ENCODE peak calls at places on chromosomes 11 and 22, in six cellular contexts. X, B, G, R, S and D are unnamed samples.

GRCh38 chr11:69467646-69468045 is 13.8 kb upstream of the LINC01488 start:
- DNase-seq in G (no peak), B (no peak), X (no peak), R (no peak), S (no peak), D (no peak)

GRCh38 chr11:2094354-2095197 is 44.6 kb downstream of the IGF2 start:
- DNase-seq in S (no peak), X (no peak), R (no peak), G (no peak), B (no peak), D (no peak)

GRCh38 chr11:102940714-102941588 is 14.6 kb downstream of the MMP13 start:
- DNase-seq in G (peak), S (peak), X (peak), R (peak), B (peak), D (peak)

GRCh38 chr11:62556872-62557631 is 10.4 kb upstream of the AHNAK start:
- DNase-seq in R (no peak), S (no peak), G (no peak), X (peak), B (no peak), D (peak)

GRCh38 chr11:6438979-6439571 is 1.7 kb downstream of the HPX start:
- DNase-seq in G (peak), X (peak), B (peak), S (no peak), R (peak), D (peak)

GRCh38 chr11:94786264-94787126 is 18.3 kb downstream of the AMOTL1 start:
- DNase-seq in R (peak), G (no peak), S (no peak), B (peak), X (peak), D (peak)

GRCh38 chr11:2836335-2837095 is 49.1 kb downstream of the CDKN1C start:
- DNase-seq in G (no peak), X (no peak), S (no peak), R (no peak), B (no peak), D (no peak)

GRCh38 chr11:130115218-130115617 is 44.4 kb upstream of the ST14 start:
- DNase-seq in G (no peak), R (no peak), S (no peak), X (peak), B (no peak), D (no peak)

GRCh38 chr22:46008836-46009596 is 32.1 kb upstream of the WNT7B start:
- DNase-seq in B (no peak), R (no peak), X (no peak), G (no peak), S (no peak), D (no peak)

GRCh38 chr22:50083462-50084081 is 1.7 kb downstream of the MLC1 start:
- DNase-seq in X (no peak), G (no peak), S (no peak), B (no peak), R (no peak), D (no peak)

GRCh38 chr11:76054330-76054729 is 152.0 kb downstream of the WNT11 start:
- DNase-seq in R (no peak), S (no peak), G (no peak), B (no peak), X (no peak), D (peak)

GRCh38 chr11:32137263-32137662 is 46.4 kb downstream of the RCN1 start:
- DNase-seq in B (no peak), X (peak), S (no peak), R (peak), G (no peak), D (peak)

GRCh38 chr22:26887916-26888315 is 230.5 kb downstream of the MIAT start:
- DNase-seq in R (no peak), X (no peak), G (no peak), B (no peak), S (no peak), D (no peak)

GRCh38 chr11:12725047-12725862 is 51.0 kb downstream of the TEAD1 start:
- DNase-seq in S (no peak), X (no peak), G (no peak), B (no peak), R (peak), D (no peak)

GRCh38 chr11:27460571-27460970 is 12.0 kb downstream of the LGR4 start:
- DNase-seq in X (no peak), R (peak), S (no peak), G (no peak), B (no peak), D (no peak)

GRCh38 chr11:119741369-119742262 is 12.6 kb upstream of the NECTIN1 start:
- DNase-seq in X (no peak), R (peak), G (peak), B (peak), S (no peak), D (peak)

GRCh38 chr11:17300372-17300771 is 23.8 kb downstream of the NUCB2 start:
- DNase-seq in S (no peak), G (no peak), B (no peak), R (no peak), X (no peak), D (no peak)

GRCh38 chr11:87603887-87604286 is 566.2 kb downstream of the TMEM135 start:
- DNase-seq in X (no peak), B (no peak), S (no peak), R (no peak), G (no peak), D (no peak)

GRCh38 chr11:15189646-15190365 is 75.1 kb downstream of the INSC start:
- DNase-seq in G (no peak), R (no peak), S (no peak), X (peak), B (no peak), D (no peak)

GRCh38 chr11:130534525-130534924 is 86.1 kb downstream of the ADAMTS15 start:
- DNase-seq in R (no peak), G (no peak), S (no peak), B (no peak), X (no peak), D (no peak)

GRCh38 chr11:34468209-34468841 is 29.6 kb downstream of the CAT start:
- DNase-seq in S (peak), G (no peak), X (peak), R (peak), B (peak), D (peak)

GRCh38 chr11:33891714-33892327 is at the start of gene LMO2:
- DNase-seq in X (no peak), R (no peak), B (no peak), S (no peak), G (no peak), D (no peak)

GRCh38 chr11:100830295-100830694 is 143.2 kb downstream of the ARHGAP42 start:
- DNase-seq in S (no peak), G (no peak), R (peak), X (no peak), B (no peak), D (no peak)

GRCh38 chr11:99368579-99368978 is 347.8 kb downstream of the CNTN5 start:
- DNase-seq in B (no peak), R (peak), S (no peak), X (no peak), G (no peak), D (no peak)

GRCh38 chr11:63022422-63022821 is 6.8 kb upstream of the SLC22A8 start:
- DNase-seq in B (peak), R (no peak), G (no peak), X (no peak), S (no peak), D (peak)

GRCh38 chr22:30245181-30245984 is 1.2 kb downstream of the LIF start:
- DNase-seq in X (no peak), B (peak), S (no peak), R (no peak), G (no peak), D (peak)

GRCh38 chr11:1785749-1786261 is 22.1 kb upstream of the CTSD start:
- DNase-seq in R (no peak), G (no peak), S (no peak), B (no peak), X (no peak), D (no peak)

GRCh38 chr11:44536779-44537516 is 28.5 kb upstream of the CD82 start:
- DNase-seq in G (no peak), R (no peak), S (no peak), B (no peak), X (no peak), D (no peak)
- H2BK15ac ChIP-seq in G (peak), R (no peak), S (no peak), B (no peak), X (no peak), D (no peak)

GRCh38 chr11:19970944-19971343 is 189.3 kb downstream of the DBX1 start:
- DNase-seq in X (no peak), G (no peak), R (no peak), S (no peak), B (no peak), D (no peak)

GRCh38 chr11:19974886-19975285 is 185.4 kb downstream of the DBX1 start:
- DNase-seq in S (no peak), G (no peak), X (no peak), R (no peak), B (no peak), D (no peak)

GRCh38 chr11:19972091-19972490 is 188.2 kb downstream of the DBX1 start:
- DNase-seq in R (no peak), S (no peak), X (no peak), G (no peak), B (no peak), D (no peak)

GRCh38 chr11:19972637-19973036 is 187.6 kb downstream of the DBX1 start:
- DNase-seq in R (no peak), X (no peak), S (no peak), G (no peak), B (no peak), D (no peak)

GRCh38 chr11:19973136-19973635 is 187.1 kb downstream of the DBX1 start:
- DNase-seq in X (no peak), B (no peak), G (no peak), S (no peak), R (no peak), D (no peak)
- H2BK15ac ChIP-seq in X (no peak), B (no peak), G (no peak), S (no peak), R (no peak), D (no peak)

DNA sequence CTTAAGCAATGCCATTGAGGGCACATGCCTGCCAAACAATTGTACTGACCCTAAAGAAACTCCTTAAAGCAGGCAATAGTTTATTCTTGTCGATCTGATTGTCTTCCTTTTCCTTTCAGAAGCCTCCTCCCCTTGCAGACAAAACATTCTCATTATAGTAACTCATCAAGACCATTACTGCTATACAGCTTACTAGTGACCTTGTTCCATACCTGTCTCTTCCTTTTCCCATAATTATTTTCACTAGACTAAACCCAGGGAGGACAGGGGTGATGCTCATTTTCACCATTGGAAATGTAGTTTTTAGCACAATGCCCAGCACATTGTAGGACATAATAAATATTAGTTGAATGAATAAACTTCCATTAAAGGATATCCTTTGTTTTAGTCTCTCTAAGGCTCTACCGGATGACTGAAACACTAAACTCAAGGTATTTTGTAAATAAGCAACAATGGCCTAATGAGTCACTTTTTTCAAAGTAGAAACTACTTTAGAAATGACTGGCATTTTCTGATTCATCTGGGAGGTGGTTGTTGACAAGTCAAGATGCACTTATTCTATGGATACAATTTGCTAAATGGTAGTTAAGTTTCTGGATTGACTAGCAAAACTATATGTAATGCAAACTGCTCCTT is 9.3 kb upstream of the MSANTD4 start:
- DNase-seq in G (no peak), X (peak), S (no peak), R (peak), B (no peak), D (no peak)
- H2BK15ac ChIP-seq in G (no peak), X (peak), S (no peak), R (no peak), B (no peak), D (no peak)

GRCh38 chr22:21808130-21808529 is 59.3 kb downstream of the MAPK1 start:
- DNase-seq in S (no peak), G (no peak), X (no peak), R (no peak), B (no peak), D (no peak)
- H2BK15ac ChIP-seq in S (no peak), G (no peak), X (no peak), R (no peak), B (no peak), D (no peak)

GRCh38 chr11:66749091-66749490 is 20.1 kb upstream of the SPTBN2 start:
- DNase-seq in X (no peak), B (no peak), R (no peak), G (no peak), S (no peak), D (no peak)
- H2BK15ac ChIP-seq in X (no peak), B (no peak), R (no peak), G (no peak), S (no peak), D (no peak)

GRCh38 chr22:37298748-37299495 is 16.6 kb downstream of the CYTH4 start:
- DNase-seq in B (no peak), S (no peak), R (no peak), G (no peak), X (no peak), D (no peak)
- H2BK15ac ChIP-seq in B (no peak), S (no peak), R (peak), G (no peak), X (peak), D (no peak)

GRCh38 chr11:43071338-43071737 is 240.5 kb upstream of the API5 start:
- DNase-seq in R (no peak), X (no peak), B (no peak), G (no peak), S (no peak), D (peak)

GRCh38 chr11:43072911-43073310 is 238.9 kb upstream of the API5 start:
- DNase-seq in X (no peak), S (no peak), G (no peak), B (no peak), R (no peak), D (peak)

GRCh38 chr11:43072096-43072495 is 239.7 kb upstream of the API5 start:
- DNase-seq in R (no peak), B (peak), G (no peak), S (peak), X (no peak), D (peak)

GRCh38 chr11:43067681-43068080 is 244.1 kb upstream of the API5 start:
- DNase-seq in S (no peak), G (no peak), B (no peak), X (no peak), R (peak), D (peak)
- H2BK15ac ChIP-seq in S (no peak), G (no peak), B (no peak), X (no peak), R (no peak), D (no peak)